ENCODE peak calls at places on chromosomes 7 and 10, in five cellular contexts. One of them, this sample, is unnamed.

GRCh38 chr7:45984386-45985295 is 63.6 kb upstream of the IGFBP3 start:
- DNase-seq in BJ: no peak
- DNase-seq in astrocyte of the spinal cord: no peak
- DNase-seq in MM.1S: peak; percentile 52
- DNase-seq in fibroblast of the aortic adventitia: no peak
- DNase-seq in this sample: no peak

GRCh38 chr10:4939224-4940072 is 23.8 kb upstream of the AKR1C1 start:
- DNase-seq in BJ: no peak
- DNase-seq in astrocyte of the spinal cord: no peak
- DNase-seq in MM.1S: no peak
- DNase-seq in fibroblast of the aortic adventitia: peak; percentile 58
- DNase-seq in this sample: no peak

GRCh38 chr7:111014074-111014473 is 76.9 kb upstream of the LRRN3 start:
- DNase-seq in BJ: no peak
- DNase-seq in astrocyte of the spinal cord: no peak
- DNase-seq in MM.1S: no peak
- DNase-seq in fibroblast of the aortic adventitia: no peak
- DNase-seq in this sample: no peak

GRCh38 chr7:90629306-90629918 is 33.3 kb downstream of the CDK14 start:
- DNase-seq in BJ: no peak
- DNase-seq in astrocyte of the spinal cord: peak; percentile 60
- DNase-seq in MM.1S: peak; percentile 37
- DNase-seq in fibroblast of the aortic adventitia: peak; percentile 73
- DNase-seq in this sample: no peak

GRCh38 chr10:124470544-124471449 is 9.2 kb downstream of the LHPP start:
- DNase-seq in BJ: no peak
- DNase-seq in astrocyte of the spinal cord: no peak
- DNase-seq in MM.1S: no peak
- DNase-seq in fibroblast of the aortic adventitia: no peak
- DNase-seq in this sample: no peak

GRCh38 chr10:680745-681144 is 8.7 kb downstream of the DIP2C start:
- DNase-seq in BJ: no peak
- DNase-seq in astrocyte of the spinal cord: no peak
- DNase-seq in MM.1S: no peak
- DNase-seq in fibroblast of the aortic adventitia: no peak
- DNase-seq in this sample: no peak

GRCh38 chr10:6037975-6038624 is 24.1 kb downstream of the IL2RA start:
- DNase-seq in BJ: no peak
- DNase-seq in astrocyte of the spinal cord: no peak
- DNase-seq in MM.1S: no peak
- DNase-seq in fibroblast of the aortic adventitia: no peak
- DNase-seq in this sample: no peak

GRCh38 chr7:98771519-98772241 is 98.1 kb downstream of the TMEM130 start:
- DNase-seq in BJ: peak; percentile 16
- DNase-seq in astrocyte of the spinal cord: peak; percentile 49
- DNase-seq in MM.1S: peak; percentile 69
- DNase-seq in fibroblast of the aortic adventitia: peak; percentile 39
- DNase-seq in this sample: peak; percentile 88

GRCh38 chr10:48221814-48222213 is 52.7 kb downstream of the FRMPD2 start:
- DNase-seq in BJ: no peak
- DNase-seq in astrocyte of the spinal cord: no peak
- DNase-seq in MM.1S: no peak
- DNase-seq in fibroblast of the aortic adventitia: no peak
- DNase-seq in this sample: no peak

GRCh38 chr10:51832652-51833383 is 133.4 kb upstream of the CSTF2T start:
- DNase-seq in BJ: no peak
- DNase-seq in astrocyte of the spinal cord: peak; percentile 76
- DNase-seq in MM.1S: no peak
- DNase-seq in fibroblast of the aortic adventitia: peak; percentile 68
- DNase-seq in this sample: peak; percentile 63

GRCh38 chr10:102602272-102603045 is 41.8 kb upstream of the TRIM8 start:
- DNase-seq in BJ: no peak
- DNase-seq in astrocyte of the spinal cord: no peak
- DNase-seq in MM.1S: no peak
- DNase-seq in fibroblast of the aortic adventitia: peak; percentile 87
- DNase-seq in this sample: no peak

GRCh38 chr7:27185708-27186449 is 847 bp upstream of the HOXA11 start:
- DNase-seq in BJ: no peak
- DNase-seq in astrocyte of the spinal cord: no peak
- DNase-seq in MM.1S: no peak
- DNase-seq in fibroblast of the aortic adventitia: no peak
- DNase-seq in this sample: no peak

GRCh38 chr7:27185013-27185707 is at the start of gene HOXA11:
- DNase-seq in BJ: peak; percentile 94
- DNase-seq in astrocyte of the spinal cord: no peak
- DNase-seq in MM.1S: no peak
- DNase-seq in fibroblast of the aortic adventitia: no peak
- DNase-seq in this sample: peak; percentile 89

GRCh38 chr7:27187702-27188665 is 3.0 kb upstream of the HOXA11 start:
- DNase-seq in BJ: no peak
- DNase-seq in astrocyte of the spinal cord: no peak
- DNase-seq in MM.1S: no peak
- DNase-seq in fibroblast of the aortic adventitia: no peak
- DNase-seq in this sample: no peak

GRCh38 chr7:27187158-27187701 is 2.2 kb upstream of the HOXA11 start:
- DNase-seq in BJ: peak; percentile 37
- DNase-seq in astrocyte of the spinal cord: no peak
- DNase-seq in MM.1S: no peak
- DNase-seq in fibroblast of the aortic adventitia: no peak
- DNase-seq in this sample: no peak

DNA sequence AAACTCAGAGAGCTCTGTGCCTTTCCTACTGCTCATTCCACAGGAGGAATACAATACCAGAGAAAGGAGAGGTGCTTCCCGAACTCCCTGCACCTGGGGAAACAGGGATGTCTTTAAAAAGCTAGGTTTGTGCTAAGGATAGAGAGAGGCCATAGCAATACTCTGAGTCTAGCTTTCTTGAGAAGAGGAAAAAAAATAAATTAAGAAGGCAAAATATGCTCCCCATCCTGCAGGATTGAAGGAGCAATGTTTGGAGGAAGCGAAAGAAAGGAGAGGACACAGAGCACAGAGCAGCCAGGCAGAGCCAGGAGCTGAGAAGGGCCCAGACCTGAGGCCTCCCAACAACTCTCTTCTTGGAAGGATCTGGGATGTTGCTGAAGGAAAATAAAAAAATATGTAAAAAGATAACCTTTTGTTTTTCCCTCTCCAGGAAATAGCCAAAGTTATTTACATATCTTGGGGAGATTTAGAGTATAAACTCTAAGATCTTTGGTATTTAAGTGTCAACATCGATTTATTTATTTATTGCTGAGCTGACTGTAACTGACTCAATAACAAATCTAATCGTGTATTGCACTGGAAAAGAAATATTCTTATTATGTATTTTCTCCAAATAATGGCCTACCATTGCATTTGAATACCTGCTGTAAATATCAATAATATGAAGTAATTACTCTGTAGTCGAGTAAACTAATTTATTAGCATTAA is 1.6 kb upstream of the HOXA11 start:
- DNase-seq in BJ: peak; percentile 51
- DNase-seq in astrocyte of the spinal cord: no peak
- DNase-seq in MM.1S: no peak
- DNase-seq in fibroblast of the aortic adventitia: no peak
- DNase-seq in this sample: no peak
- H3K4me3 ChIP-seq in BJ: peak overlapping the region; percentile 88
- H3K4me3 ChIP-seq in astrocyte of the spinal cord: no peak overlapping the region
- H3K4me3 ChIP-seq in MM.1S: no peak overlapping the region
- H3K4me3 ChIP-seq in fibroblast of the aortic adventitia: no peak overlapping the region
- H3K4me3 ChIP-seq in this sample: peak overlapping the region; percentile 81

GRCh38 chr7:77894574-77895091 is 96.1 kb downstream of the PHTF2 start:
- DNase-seq in BJ: no peak
- DNase-seq in astrocyte of the spinal cord: no peak
- DNase-seq in MM.1S: no peak
- DNase-seq in fibroblast of the aortic adventitia: no peak
- DNase-seq in this sample: no peak

GRCh38 chr7:77897004-77897547 is 98.5 kb downstream of the PHTF2 start:
- DNase-seq in BJ: no peak
- DNase-seq in astrocyte of the spinal cord: no peak
- DNase-seq in MM.1S: no peak
- DNase-seq in fibroblast of the aortic adventitia: no peak
- DNase-seq in this sample: no peak

GRCh38 chr7:77895905-77896304 is 97.3 kb downstream of the PHTF2 start:
- DNase-seq in BJ: no peak
- DNase-seq in astrocyte of the spinal cord: no peak
- DNase-seq in MM.1S: no peak
- DNase-seq in fibroblast of the aortic adventitia: no peak
- DNase-seq in this sample: no peak

GRCh38 chr7:77888998-77889397 is 90.4 kb downstream of the PHTF2 start:
- DNase-seq in BJ: no peak
- DNase-seq in astrocyte of the spinal cord: no peak
- DNase-seq in MM.1S: no peak
- DNase-seq in fibroblast of the aortic adventitia: no peak
- DNase-seq in this sample: no peak

GRCh38 chr7:77893813-77894212 is 95.2 kb downstream of the PHTF2 start:
- DNase-seq in BJ: no peak
- DNase-seq in astrocyte of the spinal cord: no peak
- DNase-seq in MM.1S: no peak
- DNase-seq in fibroblast of the aortic adventitia: no peak
- DNase-seq in this sample: no peak
- H3K4me3 ChIP-seq in BJ: no peak overlapping the region
- H3K4me3 ChIP-seq in astrocyte of the spinal cord: no peak overlapping the region
- H3K4me3 ChIP-seq in MM.1S: no peak overlapping the region
- H3K4me3 ChIP-seq in fibroblast of the aortic adventitia: no peak overlapping the region
- H3K4me3 ChIP-seq in this sample: no peak overlapping the region

GRCh38 chr7:101728128-101728527 is 89.3 kb upstream of the CUX1 start:
- DNase-seq in BJ: no peak
- DNase-seq in astrocyte of the spinal cord: no peak
- DNase-seq in MM.1S: no peak
- DNase-seq in fibroblast of the aortic adventitia: no peak
- DNase-seq in this sample: no peak

GRCh38 chr7:101731502-101732084 is 85.8 kb upstream of the CUX1 start:
- DNase-seq in BJ: no peak
- DNase-seq in astrocyte of the spinal cord: no peak
- DNase-seq in MM.1S: no peak
- DNase-seq in fibroblast of the aortic adventitia: no peak
- DNase-seq in this sample: no peak

GRCh38 chr7:101728888-101729883 is 88.2 kb upstream of the CUX1 start:
- DNase-seq in BJ: no peak
- DNase-seq in astrocyte of the spinal cord: peak; percentile 75
- DNase-seq in MM.1S: no peak
- DNase-seq in fibroblast of the aortic adventitia: peak; percentile 63
- DNase-seq in this sample: peak; percentile 34

GRCh38 chr7:101736077-101736476 is 81.3 kb upstream of the CUX1 start:
- DNase-seq in BJ: no peak
- DNase-seq in astrocyte of the spinal cord: no peak
- DNase-seq in MM.1S: no peak
- DNase-seq in fibroblast of the aortic adventitia: no peak
- DNase-seq in this sample: no peak

DNA sequence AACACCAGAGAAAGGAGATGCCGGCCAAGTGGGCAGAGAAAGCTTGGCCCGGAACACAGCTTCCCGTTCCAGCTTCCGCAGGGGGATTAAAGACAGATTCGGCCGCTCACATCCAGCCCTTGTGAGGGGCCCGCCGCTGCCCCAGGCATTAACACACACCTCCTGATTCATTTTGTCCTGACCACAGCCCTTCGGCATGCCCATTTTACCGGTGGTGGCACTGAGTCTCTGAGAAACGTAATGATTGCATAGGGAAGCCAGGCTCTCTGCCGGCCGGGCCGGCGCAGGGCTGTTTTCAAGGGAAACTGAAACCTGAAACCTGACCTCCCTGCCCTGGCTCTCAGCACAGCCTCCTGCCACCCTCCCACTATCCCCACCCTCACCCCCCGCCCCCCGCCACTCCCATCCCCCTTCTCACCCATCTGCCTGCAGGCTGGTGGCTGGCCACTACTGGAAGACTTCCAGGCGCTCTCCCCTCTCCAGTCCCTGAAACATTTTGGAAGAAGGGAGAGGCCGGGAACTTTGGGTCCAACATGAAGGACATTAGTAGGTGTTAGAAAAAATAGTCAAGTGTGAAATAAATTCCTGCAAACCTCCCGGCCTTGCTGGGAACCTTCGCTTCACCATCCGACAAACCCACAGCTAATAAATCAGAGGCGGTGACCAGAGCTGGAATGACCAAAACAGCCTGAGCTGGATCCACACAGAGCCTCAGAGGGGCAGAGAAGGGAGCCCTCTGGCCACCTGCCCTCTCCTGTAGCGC is 83.5 kb upstream of the CUX1 start:
- DNase-seq in BJ: no peak
- DNase-seq in astrocyte of the spinal cord: peak; percentile 38
- DNase-seq in MM.1S: peak; percentile 85
- DNase-seq in fibroblast of the aortic adventitia: peak; percentile 52
- DNase-seq in this sample: no peak
- H3K4me3 ChIP-seq in BJ: peak overlapping the region; percentile 2
- H3K4me3 ChIP-seq in astrocyte of the spinal cord: peak overlapping the region; percentile 9
- H3K4me3 ChIP-seq in MM.1S: peak overlapping the region; percentile 31
- H3K4me3 ChIP-seq in fibroblast of the aortic adventitia: peak overlapping the region; percentile 51
- H3K4me3 ChIP-seq in this sample: no peak overlapping the region

DNA sequence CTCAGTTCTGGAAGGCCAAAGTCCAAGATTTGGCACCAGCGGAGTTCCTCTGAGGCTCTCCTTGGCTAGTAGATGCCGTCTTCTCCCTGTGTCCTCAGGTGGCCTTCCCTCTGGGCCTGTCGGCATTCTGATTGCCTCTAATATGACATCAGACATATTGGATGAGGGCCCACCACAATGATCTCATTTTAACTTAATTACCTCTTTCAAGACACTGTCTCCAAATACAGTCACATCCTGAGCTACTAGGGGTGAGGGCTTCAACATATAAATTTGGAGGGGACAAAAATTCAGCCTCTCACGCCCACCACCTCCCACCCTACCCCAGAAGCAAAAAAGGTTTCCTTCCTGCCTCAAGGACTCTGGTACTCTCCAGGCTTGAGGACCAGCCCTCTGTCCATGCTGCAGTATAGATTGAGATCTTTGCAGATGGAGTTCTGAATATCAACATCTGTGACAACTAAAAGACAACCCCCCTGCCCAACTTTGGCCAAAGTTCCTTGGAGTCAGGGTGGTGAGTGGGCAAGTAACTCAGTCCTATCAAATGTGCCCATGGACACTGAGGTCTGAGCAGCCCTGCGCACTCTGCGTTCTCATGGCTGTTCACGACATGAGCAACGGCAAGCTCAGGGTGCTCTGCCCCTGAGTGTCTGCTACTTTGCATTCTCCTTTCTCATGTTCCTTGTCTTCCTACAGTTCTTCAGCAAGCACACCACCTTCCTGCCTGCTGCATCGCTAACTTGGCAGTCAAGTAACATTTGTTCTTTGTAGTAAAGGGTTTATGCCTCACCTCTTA is 11.5 kb downstream of the TMEM176B start:
- DNase-seq in BJ: no peak
- DNase-seq in astrocyte of the spinal cord: no peak
- DNase-seq in MM.1S: no peak
- DNase-seq in fibroblast of the aortic adventitia: peak; percentile 2
- DNase-seq in this sample: peak; percentile 92
- H3K4me3 ChIP-seq in BJ: no peak overlapping the region
- H3K4me3 ChIP-seq in astrocyte of the spinal cord: no peak overlapping the region
- H3K4me3 ChIP-seq in MM.1S: no peak overlapping the region
- H3K4me3 ChIP-seq in fibroblast of the aortic adventitia: no peak overlapping the region
- H3K4me3 ChIP-seq in this sample: no peak overlapping the region

This sample was measured in skeletal muscle cell.